ENCODE peak calls at places on chromosomes 13 and 19, in ten cellular contexts. N is sigmoid colon; Y is HuH-7.5; C is activated CD8-positive, alpha-beta T cell treated with anti-CD3 and anti-CD28 coated beads for 36 hours; R is glutamatergic neuron; Q is mesothelial cell of epicardium; Z is stimulated activated naive B cell treated with anti-CD40 and anti-IgM and Interleukin-4, amounts not matched to agents 10 μg/mL and 1 μg/mL and 100 μg/mL, for 72 hours; G is WERI-Rb-1; H is EH; F is activated T-cell treated with anti-CD3 and anti-CD28 coated beads, Interleukin-2, amount 50 U/mL, for 48 hours. M is an unnamed sample.

GRCh38 chr13:22278336-22278929 is 607.6 kb downstream of the FGF9 start:
- DNase-seq in Y (no peak), G (no peak), H (peak; percentile 8), C (peak; percentile 81), R (peak; percentile 68), Z (peak; percentile 54), F (peak; percentile 77), Q (no peak), N (no peak), M (peak; percentile 76)

GRCh38 chr19:44517146-44517545 is 12.3 kb downstream of the CEACAM20 start:
- DNase-seq in N (no peak), H (no peak), Z (no peak), G (no peak), F (no peak), C (no peak), Y (no peak), Q (no peak), R (no peak), M (no peak)

GRCh38 chr13:27621116-27621365 is 651 bp upstream of the POLR1D start:
- DNase-seq in Z (no peak), C (no peak), R (no peak), H (peak; percentile 34), G (no peak), Q (no peak), F (no peak), N (no peak), Y (no peak), M (no peak)

GRCh38 chr13:41528021-41528420 is 70.7 kb downstream of the RGCC start:
- DNase-seq in G (no peak), H (no peak), Z (no peak), C (no peak), Y (no peak), Q (no peak), N (no peak), F (no peak), R (no peak), M (no peak)

GRCh38 chr19:16456652-16457194 is 15.0 kb downstream of the EPS15L1 start:
- DNase-seq in R (no peak), N (no peak), Q (no peak), Z (no peak), H (peak; percentile 25), C (no peak), Y (no peak), G (no peak), F (no peak), M (no peak)

GRCh38 chr13:85659493-85659892 is 139.7 kb downstream of the SLITRK6 start:
- DNase-seq in C (no peak), Q (no peak), F (no peak), Z (no peak), H (peak; percentile 48), G (no peak), N (no peak), R (no peak), Y (no peak), M (no peak)

GRCh38 chr19:44512326-44513298 is 12.3 kb upstream of the ZNF180 start:
- DNase-seq in N (no peak), Y (peak; percentile 52), H (peak; percentile 47), R (peak; percentile 45), G (peak; percentile 67), F (peak; percentile 41), C (peak; percentile 55), Z (no peak), Q (no peak), M (peak; percentile 44)

GRCh38 chr19:53808710-53809125 is 15.4 kb downstream of the NLRP12 start:
- DNase-seq in H (peak; percentile 64), Y (no peak), N (no peak), G (peak; percentile 14), Q (no peak), R (no peak), C (no peak), Z (no peak), F (no peak), M (peak; percentile 68)

GRCh38 chr19:38736036-38736412 is 8.2 kb downstream of the CAPN12 start:
- DNase-seq in G (peak; percentile 61), F (peak; percentile 67), Q (no peak), N (peak; percentile 76), Z (peak; percentile 56), C (peak; percentile 88), R (peak; percentile 52), H (peak; percentile 44), Y (peak; percentile 79), M (peak; percentile 74)

GRCh38 chr19:11420894-11421606 is 1.9 kb upstream of the RGL3 start:
- DNase-seq in H (no peak), G (no peak), F (no peak), C (peak; percentile 39), Q (no peak), Z (no peak), R (no peak), N (no peak), Y (peak; percentile 45), M (peak; percentile 51)

GRCh38 chr13:30510811-30511371 is 45.2 kb upstream of the HMGB1 start:
- DNase-seq in Z (no peak), Y (no peak), F (no peak), Q (no peak), G (no peak), H (no peak), R (no peak), N (no peak), C (no peak), M (no peak)

M was measured in left kidney.